ENCODE peak calls at places on chromosomes 3 and 15, in four cellular contexts. One of them, this sample, is unnamed.

GRCh38 chr3:114223146-114223545 is 14.2 kb downstream of the ZNF80 start:
- DNase-seq in pancreas: no peak
- DNase-seq in progenitor cell of endocrine pancreas: no peak
- DNase-seq in K562: no peak
- DNase-seq in this sample: peak

GRCh38 chr15:79091204-79091867 is 756 bp upstream of the RASGRF1 start:
- DNase-seq in progenitor cell of endocrine pancreas: no peak
- DNase-seq in K562: no peak
- DNase-seq in pancreas: no peak
- DNase-seq in this sample: peak

GRCh38 chr3:4271834-4272233 is 31.3 kb upstream of the SETMAR start:
- DNase-seq in progenitor cell of endocrine pancreas: no peak
- DNase-seq in K562: peak
- DNase-seq in pancreas: no peak
- DNase-seq in this sample: peak

GRCh38 chr15:39887832-39888231 is 32.2 kb downstream of the GPR176 start:
- DNase-seq in progenitor cell of endocrine pancreas: no peak
- DNase-seq in K562: peak
- DNase-seq in pancreas: peak
- DNase-seq in this sample: no peak

GRCh38 chr15:101500865-101501551 is 11.5 kb upstream of the PCSK6 start:
- DNase-seq in K562: no peak
- DNase-seq in pancreas: no peak
- DNase-seq in progenitor cell of endocrine pancreas: no peak
- DNase-seq in this sample: peak

GRCh38 chr3:115862099-115862498 is 238.8 kb downstream of the GAP43 start:
- DNase-seq in K562: no peak
- DNase-seq in progenitor cell of endocrine pancreas: no peak
- DNase-seq in pancreas: no peak
- DNase-seq in this sample: no peak

GRCh38 chr15:65212097-65212496 is 824 bp upstream of the CILP start:
- DNase-seq in progenitor cell of endocrine pancreas: no peak
- DNase-seq in pancreas: no peak
- DNase-seq in K562: peak
- DNase-seq in this sample: peak

GRCh38 chr3:112130638-112130993 is 2.4 kb downstream of the GCSAM start:
- DNase-seq in K562: no peak
- DNase-seq in progenitor cell of endocrine pancreas: no peak
- DNase-seq in pancreas: no peak
- DNase-seq in this sample: no peak

GRCh38 chr15:74245342-74245931 is 9.3 kb downstream of the CCDC33 start:
- DNase-seq in progenitor cell of endocrine pancreas: no peak
- DNase-seq in K562: no peak
- DNase-seq in pancreas: no peak
- DNase-seq in this sample: no peak

GRCh38 chr15:39199076-39199475 is 381.8 kb upstream of the THBS1 start:
- DNase-seq in progenitor cell of endocrine pancreas: no peak
- DNase-seq in pancreas: no peak
- DNase-seq in K562: no peak
- DNase-seq in this sample: no peak

GRCh38 chr3:62186967-62187366 is 186.4 kb downstream of the FEZF2 start:
- DNase-seq in pancreas: no peak
- DNase-seq in K562: peak
- DNase-seq in progenitor cell of endocrine pancreas: no peak
- DNase-seq in this sample: no peak

GRCh38 chr3:113468536-113468935 is 27.2 kb upstream of the CFAP44 start:
- DNase-seq in K562: no peak
- DNase-seq in progenitor cell of endocrine pancreas: no peak
- DNase-seq in pancreas: no peak
- DNase-seq in this sample: no peak

GRCh38 chr3:106332135-106332534 is 463.3 kb upstream of the CBLB start:
- DNase-seq in pancreas: no peak
- DNase-seq in K562: no peak
- DNase-seq in progenitor cell of endocrine pancreas: no peak
- DNase-seq in this sample: no peak

GRCh38 chr3:178709047-178709446 is 172.8 kb downstream of the KCNMB2 start:
- DNase-seq in progenitor cell of endocrine pancreas: no peak
- DNase-seq in K562: no peak
- DNase-seq in pancreas: no peak
- DNase-seq in this sample: no peak

GRCh38 chr15:98843844-98844243 is 163.7 kb downstream of the PGPEP1L start:
- DNase-seq in pancreas: no peak
- DNase-seq in K562: no peak
- DNase-seq in progenitor cell of endocrine pancreas: no peak
- DNase-seq in this sample: no peak

GRCh38 chr3:39542588-39542988 is 75.1 kb downstream of the MOBP start:
- DNase-seq in progenitor cell of endocrine pancreas: no peak
- DNase-seq in K562: no peak
- DNase-seq in pancreas: no peak
- DNase-seq in this sample: no peak

GRCh38 chr15:85875756-85876155 is 81.0 kb upstream of the KLHL25 start:
- DNase-seq in progenitor cell of endocrine pancreas: no peak
- DNase-seq in K562: no peak
- DNase-seq in pancreas: no peak
- DNase-seq in this sample: no peak

GRCh38 chr15:66995257-66995656 is 70.1 kb upstream of the SMAD3 start:
- DNase-seq in K562: no peak
- DNase-seq in progenitor cell of endocrine pancreas: no peak
- DNase-seq in pancreas: no peak
- DNase-seq in this sample: no peak

GRCh38 chr3:13706451-13706850 is 157.5 kb downstream of the FBLN2 start:
- DNase-seq in K562: no peak
- DNase-seq in pancreas: no peak
- DNase-seq in progenitor cell of endocrine pancreas: peak
- DNase-seq in this sample: no peak

GRCh38 chr3:53236112-53236841 is 19.5 kb downstream of the TKT start:
- DNase-seq in pancreas: peak
- DNase-seq in K562: peak
- DNase-seq in progenitor cell of endocrine pancreas: no peak
- DNase-seq in this sample: no peak

GRCh38 chr3:130933801-130934345 is 40.0 kb downstream of the ATP2C1 start:
- DNase-seq in pancreas: no peak
- DNase-seq in progenitor cell of endocrine pancreas: no peak
- DNase-seq in K562: no peak
- DNase-seq in this sample: no peak

GRCh38 chr3:179829391-179829790 is 176.6 kb downstream of the USP13 start:
- DNase-seq in pancreas: no peak
- DNase-seq in progenitor cell of endocrine pancreas: no peak
- DNase-seq in K562: peak
- DNase-seq in this sample: no peak

GRCh38 chr3:100141576-100141975 is 27.3 kb upstream of the FILIP1L start:
- DNase-seq in progenitor cell of endocrine pancreas: no peak
- DNase-seq in pancreas: no peak
- DNase-seq in K562: no peak
- DNase-seq in this sample: no peak

GRCh38 chr3:191440532-191440931 is 20.4 kb upstream of the PYDC2 start:
- DNase-seq in pancreas: no peak
- DNase-seq in progenitor cell of endocrine pancreas: no peak
- DNase-seq in K562: no peak
- DNase-seq in this sample: no peak

GRCh38 chr3:177618873-177619771 is 421.8 kb upstream of the TBL1XR1 start:
- DNase-seq in K562: no peak
- DNase-seq in progenitor cell of endocrine pancreas: no peak
- DNase-seq in pancreas: no peak
- DNase-seq in this sample: no peak

GRCh38 chr3:125632597-125632996 is 37.3 kb upstream of the OSBPL11 start:
- DNase-seq in K562: no peak
- DNase-seq in pancreas: no peak
- DNase-seq in progenitor cell of endocrine pancreas: no peak
- DNase-seq in this sample: no peak

GRCh38 chr3:181103605-181104004 is 114.1 kb upstream of the DNAJC19 start:
- DNase-seq in K562: peak
- DNase-seq in pancreas: no peak
- DNase-seq in progenitor cell of endocrine pancreas: no peak
- DNase-seq in this sample: peak

GRCh38 chr3:104596551-104596950 is 770.2 kb upstream of the ALCAM start:
- DNase-seq in K562: no peak
- DNase-seq in pancreas: peak
- DNase-seq in progenitor cell of endocrine pancreas: no peak
- DNase-seq in this sample: peak

GRCh38 chr3:197340521-197340871 is 42.1 kb upstream of the DLG1 start:
- DNase-seq in progenitor cell of endocrine pancreas: no peak
- DNase-seq in K562: no peak
- DNase-seq in pancreas: no peak
- DNase-seq in this sample: no peak

GRCh38 chr15:41989573-41990242 is 17.4 kb upstream of the EHD4 start:
- DNase-seq in K562: peak
- DNase-seq in progenitor cell of endocrine pancreas: peak
- DNase-seq in pancreas: peak
- DNase-seq in this sample: peak

GRCh38 chr15:49423021-49423420 is at the start of gene FGF7:
- DNase-seq in pancreas: no peak
- DNase-seq in K562: no peak
- DNase-seq in progenitor cell of endocrine pancreas: no peak
- DNase-seq in this sample: no peak

GRCh38 chr3:113166719-113167492 is 44.5 kb upstream of the BOC start:
- DNase-seq in pancreas: no peak
- DNase-seq in progenitor cell of endocrine pancreas: no peak
- DNase-seq in K562: no peak
- DNase-seq in this sample: no peak

GRCh38 chr15:59053482-59053881 is 51.5 kb upstream of the CCNB2 start:
- DNase-seq in pancreas: no peak
- DNase-seq in K562: no peak
- DNase-seq in progenitor cell of endocrine pancreas: no peak
- DNase-seq in this sample: no peak

GRCh38 chr3:124529826-124530571 is 200.3 kb upstream of the UMPS start:
- DNase-seq in pancreas: no peak
- DNase-seq in K562: no peak
- DNase-seq in progenitor cell of endocrine pancreas: no peak
- DNase-seq in this sample: no peak

DNA sequence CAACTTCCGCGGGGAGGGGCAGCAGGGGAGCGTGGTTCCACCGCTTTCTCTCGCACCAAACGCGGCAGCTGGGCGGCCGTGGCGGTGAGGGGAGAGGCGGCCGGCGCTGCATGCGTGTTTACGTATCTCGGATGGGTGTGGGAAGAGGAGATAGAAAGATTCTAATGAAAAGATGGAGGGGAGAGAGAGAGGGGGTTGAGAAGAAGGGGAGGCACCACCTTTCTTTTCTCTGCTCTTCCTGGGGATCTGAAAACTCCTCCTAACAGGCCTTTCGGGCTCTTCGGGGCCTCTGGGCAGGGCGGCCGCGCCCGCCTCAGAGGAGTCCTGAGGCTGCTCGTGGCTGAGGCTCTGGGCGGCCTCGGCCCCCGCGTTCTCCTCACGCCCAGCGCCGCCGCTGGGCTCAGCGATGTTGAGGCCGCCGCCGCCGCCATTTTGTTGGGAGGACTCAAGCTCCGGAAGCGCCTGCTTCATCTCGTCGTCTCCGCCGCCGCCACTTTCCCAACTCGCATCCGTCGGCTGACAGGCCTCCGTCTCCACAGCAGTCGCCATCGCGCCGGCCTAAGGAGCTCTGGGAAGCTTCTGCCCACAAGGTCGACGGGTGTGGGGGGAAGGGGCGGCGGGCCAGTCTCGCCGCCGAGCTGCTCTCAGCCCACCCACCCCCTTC is 475 bp downstream of the TASOR start:
- DNase-seq in progenitor cell of endocrine pancreas: peak
- DNase-seq in K562: peak
- DNase-seq in pancreas: peak
- DNase-seq in this sample: peak
- TF ChIP-seq CTCF in progenitor cell of endocrine pancreas: no peak
- TF ChIP-seq CTCF in K562: no peak
- TF ChIP-seq CTCF in pancreas: no peak
- TF ChIP-seq CTCF in this sample: no peak

GRCh38 chr15:63890617-63891016 is 56.9 kb upstream of the HERC1 start:
- DNase-seq in pancreas: no peak
- DNase-seq in progenitor cell of endocrine pancreas: no peak
- DNase-seq in K562: no peak
- DNase-seq in this sample: no peak

GRCh38 chr15:63892794-63893441 is 59.2 kb upstream of the HERC1 start:
- DNase-seq in K562: peak
- DNase-seq in progenitor cell of endocrine pancreas: no peak
- DNase-seq in pancreas: no peak
- DNase-seq in this sample: no peak

GRCh38 chr15:63889831-63890230 is 56.1 kb upstream of the HERC1 start:
- DNase-seq in pancreas: no peak
- DNase-seq in progenitor cell of endocrine pancreas: no peak
- DNase-seq in K562: no peak
- DNase-seq in this sample: no peak

GRCh38 chr15:63891763-63892123 is 58.0 kb upstream of the HERC1 start:
- DNase-seq in K562: peak
- DNase-seq in progenitor cell of endocrine pancreas: no peak
- DNase-seq in pancreas: no peak
- DNase-seq in this sample: no peak

GRCh38 chr15:63891079-63891762 is 57.5 kb upstream of the HERC1 start:
- DNase-seq in progenitor cell of endocrine pancreas: peak
- DNase-seq in K562: peak
- DNase-seq in pancreas: peak
- DNase-seq in this sample: peak
- TF ChIP-seq CTCF in progenitor cell of endocrine pancreas: peak
- TF ChIP-seq CTCF in K562: peak
- TF ChIP-seq CTCF in pancreas: peak
- TF ChIP-seq CTCF in this sample: peak

GRCh38 chr3:17580901-17581300 is 161.5 kb downstream of the TBC1D5 start:
- DNase-seq in progenitor cell of endocrine pancreas: no peak
- DNase-seq in pancreas: no peak
- DNase-seq in K562: peak
- DNase-seq in this sample: no peak

GRCh38 chr3:17581421-17582080 is 160.9 kb downstream of the TBC1D5 start:
- DNase-seq in K562: no peak
- DNase-seq in progenitor cell of endocrine pancreas: no peak
- DNase-seq in pancreas: no peak
- DNase-seq in this sample: no peak

GRCh38 chr3:17583530-17583929 is 158.9 kb downstream of the TBC1D5 start:
- DNase-seq in pancreas: no peak
- DNase-seq in progenitor cell of endocrine pancreas: no peak
- DNase-seq in K562: no peak
- DNase-seq in this sample: no peak

GRCh38 chr3:17585561-17586325 is 156.7 kb downstream of the TBC1D5 start:
- DNase-seq in progenitor cell of endocrine pancreas: no peak
- DNase-seq in pancreas: no peak
- DNase-seq in K562: no peak
- DNase-seq in this sample: no peak

DNA sequence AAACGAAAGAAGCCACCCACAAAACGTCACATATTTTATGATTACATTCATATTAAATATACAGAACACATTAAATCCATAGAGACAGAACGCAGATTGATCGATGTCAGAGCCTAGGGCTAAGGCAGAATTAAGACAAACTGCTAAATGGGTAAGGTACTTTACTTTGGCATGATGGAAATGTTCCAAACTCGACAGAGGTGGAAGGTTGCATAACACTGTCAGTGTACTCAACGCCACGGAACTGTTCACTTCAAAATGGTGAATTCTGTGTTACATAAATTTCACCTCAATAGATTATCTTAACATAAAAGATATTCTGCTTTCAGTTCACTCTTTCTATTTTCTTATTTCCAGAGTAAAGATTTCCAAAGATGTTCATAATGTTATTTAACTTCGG is 158.4 kb downstream of the TBC1D5 start:
- DNase-seq in K562: no peak
- DNase-seq in pancreas: no peak
- DNase-seq in progenitor cell of endocrine pancreas: no peak
- DNase-seq in this sample: no peak
- TF ChIP-seq CTCF in K562: no peak
- TF ChIP-seq CTCF in pancreas: no peak
- TF ChIP-seq CTCF in progenitor cell of endocrine pancreas: no peak
- TF ChIP-seq CTCF in this sample: no peak

GRCh38 chr3:72446406-72447058 is 401.7 kb downstream of the SHQ1 start:
- DNase-seq in progenitor cell of endocrine pancreas: no peak
- DNase-seq in pancreas: no peak
- DNase-seq in K562: no peak
- DNase-seq in this sample: no peak
- TF ChIP-seq CTCF in progenitor cell of endocrine pancreas: peak
- TF ChIP-seq CTCF in pancreas: no peak
- TF ChIP-seq CTCF in K562: peak
- TF ChIP-seq CTCF in this sample: peak